ENCODE peak calls at places on chromosomes 4 and X, in six cellular contexts. One of them, this sample, is unnamed.

GRCh38 chrX:24241822-24242648 is 71.8 kb downstream of the SUPT20HL2 start:
- DNase-seq in activated CD4-positive, alpha-beta T cell treated with anti-CD3 and anti-CD28 coated beads, Interleukin-2, amount 10 ng/mL, durations not matched to agents 7 days and 5 days: no peak
- DNase-seq in tibial artery: no peak
- DNase-seq in GM13976: peak; percentile 42
- DNase-seq in HT1080: peak; percentile 30
- DNase-seq in anterior cingulate cortex: no peak
- DNase-seq in this sample: no peak

GRCh38 chr4:111187108-111187507 is 564.2 kb upstream of the PITX2 start:
- DNase-seq in activated CD4-positive, alpha-beta T cell treated with anti-CD3 and anti-CD28 coated beads, Interleukin-2, amount 10 ng/mL, durations not matched to agents 7 days and 5 days: no peak
- DNase-seq in tibial artery: no peak
- DNase-seq in GM13976: no peak
- DNase-seq in HT1080: no peak
- DNase-seq in anterior cingulate cortex: no peak
- DNase-seq in this sample: no peak

GRCh38 chrX:123803331-123803983 is 56.4 kb upstream of the XIAP start:
- DNase-seq in activated CD4-positive, alpha-beta T cell treated with anti-CD3 and anti-CD28 coated beads, Interleukin-2, amount 10 ng/mL, durations not matched to agents 7 days and 5 days: peak; percentile 22
- DNase-seq in tibial artery: no peak
- DNase-seq in GM13976: peak; percentile 38
- DNase-seq in HT1080: peak; percentile 88
- DNase-seq in anterior cingulate cortex: no peak
- DNase-seq in this sample: peak; percentile 2

GRCh38 chr4:20194079-20195013 is 57.4 kb upstream of the SLIT2 start:
- DNase-seq in activated CD4-positive, alpha-beta T cell treated with anti-CD3 and anti-CD28 coated beads, Interleukin-2, amount 10 ng/mL, durations not matched to agents 7 days and 5 days: no peak
- DNase-seq in tibial artery: no peak
- DNase-seq in GM13976: no peak
- DNase-seq in HT1080: peak; percentile 59
- DNase-seq in anterior cingulate cortex: no peak
- DNase-seq in this sample: no peak

GRCh38 chr4:153704522-153704921 is 20.4 kb downstream of the TLR2 start:
- DNase-seq in activated CD4-positive, alpha-beta T cell treated with anti-CD3 and anti-CD28 coated beads, Interleukin-2, amount 10 ng/mL, durations not matched to agents 7 days and 5 days: no peak
- DNase-seq in tibial artery: no peak
- DNase-seq in GM13976: no peak
- DNase-seq in HT1080: no peak
- DNase-seq in anterior cingulate cortex: no peak
- DNase-seq in this sample: no peak

GRCh38 chr4:123750044-123750443 is 353.4 kb downstream of the SPRY1 start:
- DNase-seq in activated CD4-positive, alpha-beta T cell treated with anti-CD3 and anti-CD28 coated beads, Interleukin-2, amount 10 ng/mL, durations not matched to agents 7 days and 5 days: no peak
- DNase-seq in tibial artery: no peak
- DNase-seq in GM13976: no peak
- DNase-seq in HT1080: no peak
- DNase-seq in anterior cingulate cortex: no peak
- DNase-seq in this sample: no peak

GRCh38 chr4:54359919-54360650 is 131.0 kb downstream of the PDGFRA start:
- DNase-seq in activated CD4-positive, alpha-beta T cell treated with anti-CD3 and anti-CD28 coated beads, Interleukin-2, amount 10 ng/mL, durations not matched to agents 7 days and 5 days: no peak
- DNase-seq in tibial artery: no peak
- DNase-seq in GM13976: no peak
- DNase-seq in HT1080: no peak
- DNase-seq in anterior cingulate cortex: no peak
- DNase-seq in this sample: no peak

GRCh38 chrX:69293776-69294601 is 128.7 kb upstream of the PJA1 start:
- DNase-seq in activated CD4-positive, alpha-beta T cell treated with anti-CD3 and anti-CD28 coated beads, Interleukin-2, amount 10 ng/mL, durations not matched to agents 7 days and 5 days: no peak
- DNase-seq in tibial artery: no peak
- DNase-seq in GM13976: no peak
- DNase-seq in HT1080: no peak
- DNase-seq in anterior cingulate cortex: no peak
- DNase-seq in this sample: no peak

GRCh38 chr4:158032733-158033415 is 140.0 kb downstream of the GASK1B start:
- DNase-seq in activated CD4-positive, alpha-beta T cell treated with anti-CD3 and anti-CD28 coated beads, Interleukin-2, amount 10 ng/mL, durations not matched to agents 7 days and 5 days: no peak
- DNase-seq in tibial artery: no peak
- DNase-seq in GM13976: no peak
- DNase-seq in HT1080: no peak
- DNase-seq in anterior cingulate cortex: no peak
- DNase-seq in this sample: no peak

GRCh38 chr4:127446309-127446708 is 186.4 kb upstream of the INTU start:
- DNase-seq in activated CD4-positive, alpha-beta T cell treated with anti-CD3 and anti-CD28 coated beads, Interleukin-2, amount 10 ng/mL, durations not matched to agents 7 days and 5 days: no peak
- DNase-seq in tibial artery: no peak
- DNase-seq in GM13976: no peak
- DNase-seq in HT1080: no peak
- DNase-seq in anterior cingulate cortex: no peak
- DNase-seq in this sample: no peak

GRCh38 chr4:124684301-124684700 is 28.2 kb downstream of the ANKRD50 start:
- DNase-seq in activated CD4-positive, alpha-beta T cell treated with anti-CD3 and anti-CD28 coated beads, Interleukin-2, amount 10 ng/mL, durations not matched to agents 7 days and 5 days: no peak
- DNase-seq in tibial artery: no peak
- DNase-seq in GM13976: no peak
- DNase-seq in HT1080: peak; percentile 40
- DNase-seq in anterior cingulate cortex: no peak
- DNase-seq in this sample: no peak

GRCh38 chr4:40731792-40732245 is 17.9 kb upstream of the NSUN7 start:
- DNase-seq in activated CD4-positive, alpha-beta T cell treated with anti-CD3 and anti-CD28 coated beads, Interleukin-2, amount 10 ng/mL, durations not matched to agents 7 days and 5 days: no peak
- DNase-seq in tibial artery: no peak
- DNase-seq in GM13976: no peak
- DNase-seq in HT1080: no peak
- DNase-seq in anterior cingulate cortex: no peak
- DNase-seq in this sample: no peak

GRCh38 chr4:45795165-45795564 is 328.7 kb downstream of the GABRG1 start:
- DNase-seq in activated CD4-positive, alpha-beta T cell treated with anti-CD3 and anti-CD28 coated beads, Interleukin-2, amount 10 ng/mL, durations not matched to agents 7 days and 5 days: no peak
- DNase-seq in tibial artery: no peak
- DNase-seq in GM13976: no peak
- DNase-seq in HT1080: no peak
- DNase-seq in anterior cingulate cortex: no peak
- DNase-seq in this sample: no peak

GRCh38 chr4:15109583-15109982 is 107.3 kb downstream of the CPEB2 start:
- DNase-seq in activated CD4-positive, alpha-beta T cell treated with anti-CD3 and anti-CD28 coated beads, Interleukin-2, amount 10 ng/mL, durations not matched to agents 7 days and 5 days: no peak
- DNase-seq in tibial artery: no peak
- DNase-seq in GM13976: no peak
- DNase-seq in HT1080: no peak
- DNase-seq in anterior cingulate cortex: no peak
- DNase-seq in this sample: no peak

GRCh38 chrX:132037479-132037993 is 14.4 kb downstream of the STK26 start:
- DNase-seq in activated CD4-positive, alpha-beta T cell treated with anti-CD3 and anti-CD28 coated beads, Interleukin-2, amount 10 ng/mL, durations not matched to agents 7 days and 5 days: no peak
- DNase-seq in tibial artery: no peak
- DNase-seq in GM13976: no peak
- DNase-seq in HT1080: no peak
- DNase-seq in anterior cingulate cortex: no peak
- DNase-seq in this sample: no peak

GRCh38 chr4:25938251-25939186 is 24.5 kb downstream of the SMIM20 start:
- DNase-seq in activated CD4-positive, alpha-beta T cell treated with anti-CD3 and anti-CD28 coated beads, Interleukin-2, amount 10 ng/mL, durations not matched to agents 7 days and 5 days: no peak
- DNase-seq in tibial artery: no peak
- DNase-seq in GM13976: peak; percentile 61
- DNase-seq in HT1080: peak; percentile 46
- DNase-seq in anterior cingulate cortex: no peak
- DNase-seq in this sample: no peak

GRCh38 chrX:12891167-12891566 is 15.3 kb upstream of the TLR8 start:
- DNase-seq in activated CD4-positive, alpha-beta T cell treated with anti-CD3 and anti-CD28 coated beads, Interleukin-2, amount 10 ng/mL, durations not matched to agents 7 days and 5 days: no peak
- DNase-seq in tibial artery: no peak
- DNase-seq in GM13976: no peak
- DNase-seq in HT1080: no peak
- DNase-seq in anterior cingulate cortex: no peak
- DNase-seq in this sample: no peak

GRCh38 chr4:3225946-3226345 is 23.0 kb upstream of the MSANTD1 start:
- DNase-seq in activated CD4-positive, alpha-beta T cell treated with anti-CD3 and anti-CD28 coated beads, Interleukin-2, amount 10 ng/mL, durations not matched to agents 7 days and 5 days: no peak
- DNase-seq in tibial artery: peak; percentile 54
- DNase-seq in GM13976: no peak
- DNase-seq in HT1080: no peak
- DNase-seq in anterior cingulate cortex: no peak
- DNase-seq in this sample: no peak

GRCh38 chrX:53831662-53832635 is 145.4 kb upstream of the HUWE1 start:
- DNase-seq in activated CD4-positive, alpha-beta T cell treated with anti-CD3 and anti-CD28 coated beads, Interleukin-2, amount 10 ng/mL, durations not matched to agents 7 days and 5 days: peak; percentile 57
- DNase-seq in tibial artery: no peak
- DNase-seq in GM13976: peak; percentile 47
- DNase-seq in HT1080: peak; percentile 35
- DNase-seq in anterior cingulate cortex: no peak
- DNase-seq in this sample: no peak

GRCh38 chr4:98950925-98951324 is 22.0 kb upstream of the EIF4E start:
- DNase-seq in activated CD4-positive, alpha-beta T cell treated with anti-CD3 and anti-CD28 coated beads, Interleukin-2, amount 10 ng/mL, durations not matched to agents 7 days and 5 days: no peak
- DNase-seq in tibial artery: no peak
- DNase-seq in GM13976: no peak
- DNase-seq in HT1080: peak; percentile 49
- DNase-seq in anterior cingulate cortex: no peak
- DNase-seq in this sample: no peak

GRCh38 chrX:110477593-110478228 is 119.1 kb downstream of the RTL9 start:
- DNase-seq in activated CD4-positive, alpha-beta T cell treated with anti-CD3 and anti-CD28 coated beads, Interleukin-2, amount 10 ng/mL, durations not matched to agents 7 days and 5 days: no peak
- DNase-seq in tibial artery: no peak
- DNase-seq in GM13976: no peak
- DNase-seq in HT1080: peak; percentile 39
- DNase-seq in anterior cingulate cortex: no peak
- DNase-seq in this sample: no peak

GRCh38 chr4:11700751-11701226 is 272.1 kb upstream of the HS3ST1 start:
- DNase-seq in activated CD4-positive, alpha-beta T cell treated with anti-CD3 and anti-CD28 coated beads, Interleukin-2, amount 10 ng/mL, durations not matched to agents 7 days and 5 days: no peak
- DNase-seq in tibial artery: no peak
- DNase-seq in GM13976: no peak
- DNase-seq in HT1080: peak; percentile 92
- DNase-seq in anterior cingulate cortex: no peak
- DNase-seq in this sample: no peak

GRCh38 chr4:133147365-133147821 is 1.7 kb upstream of the PCDH10 start:
- DNase-seq in activated CD4-positive, alpha-beta T cell treated with anti-CD3 and anti-CD28 coated beads, Interleukin-2, amount 10 ng/mL, durations not matched to agents 7 days and 5 days: no peak
- DNase-seq in tibial artery: peak; percentile 55
- DNase-seq in GM13976: peak; percentile 13
- DNase-seq in HT1080: no peak
- DNase-seq in anterior cingulate cortex: no peak
- DNase-seq in this sample: no peak

GRCh38 chr4:139297001-139297410 is 4.3 kb upstream of the NAA15 start:
- DNase-seq in activated CD4-positive, alpha-beta T cell treated with anti-CD3 and anti-CD28 coated beads, Interleukin-2, amount 10 ng/mL, durations not matched to agents 7 days and 5 days: no peak
- DNase-seq in tibial artery: no peak
- DNase-seq in GM13976: peak; percentile 38
- DNase-seq in HT1080: no peak
- DNase-seq in anterior cingulate cortex: no peak
- DNase-seq in this sample: no peak

GRCh38 chrX:41036668-41037326 is 48.4 kb upstream of the USP9X start:
- DNase-seq in activated CD4-positive, alpha-beta T cell treated with anti-CD3 and anti-CD28 coated beads, Interleukin-2, amount 10 ng/mL, durations not matched to agents 7 days and 5 days: no peak
- DNase-seq in tibial artery: no peak
- DNase-seq in GM13976: no peak
- DNase-seq in HT1080: no peak
- DNase-seq in anterior cingulate cortex: no peak
- DNase-seq in this sample: no peak